ENCODE peak calls at places on chromosome 10, in six cellular contexts. H is mammary epithelial cell, B is AG09309, X is GM06990, K is HFF-Myc, O is dorsolateral prefrontal cortex. Y is an unnamed sample.

GRCh38 chr10:86942441-86943315 is 14.7 kb downstream of the MMRN2 start:
- DNase-seq in H (no peak), O (no peak), B (no peak), X (no peak), K (no peak), Y (no peak)

GRCh38 chr10:75544923-75545322 is 113.5 kb downstream of the LRMDA start:
- DNase-seq in K (no peak), B (no peak), X (no peak), O (no peak), H (no peak), Y (no peak)

GRCh38 chr10:3972460-3973366 is 187.7 kb upstream of the KLF6 start:
- DNase-seq in O (no peak), H (no peak), B (no peak), K (no peak), X (no peak), Y (no peak)

GRCh38 chr10:72008096-72008933 is 44.1 kb downstream of the CHST3 start:
- DNase-seq in O (no peak), B (no peak), H (peak), X (no peak), K (no peak), Y (no peak)

GRCh38 chr10:97825020-97825739 is 24.5 kb upstream of the GOLGA7B start:
- DNase-seq in H (no peak), O (no peak), K (no peak), B (no peak), X (no peak), Y (no peak)

GRCh38 chr10:35335718-35336083 is 608 bp upstream of the CCNY start:
- DNase-seq in H (peak), O (no peak), B (no peak), X (no peak), K (no peak), Y (peak)

GRCh38 chr10:43667317-43667731 is 18.6 kb upstream of the ZNF32 start:
- DNase-seq in B (no peak), X (no peak), H (no peak), O (no peak), K (no peak), Y (no peak)

GRCh38 chr10:34628174-34628802 is 186.8 kb downstream of the PARD3 start:
- DNase-seq in X (no peak), K (no peak), H (no peak), O (no peak), B (no peak), Y (peak)

GRCh38 chr10:84075226-84076046 is 63.9 kb upstream of the GHITM start:
- DNase-seq in H (no peak), K (peak), B (no peak), X (no peak), O (no peak), Y (no peak)

GRCh38 chr10:112246-112645 is 23.0 kb upstream of the ZMYND11 start:
- DNase-seq in X (no peak), B (no peak), H (peak), K (no peak), O (no peak), Y (no peak)

GRCh38 chr10:7908541-7909210 is 90.4 kb downstream of the TAF3 start:
- DNase-seq in K (no peak), O (no peak), B (no peak), X (no peak), H (no peak), Y (peak)

Y was measured in Calu3.